ENCODE peak calls at places on chromosomes 6 and 20, in five cellular contexts. One of them, this sample, is unnamed.

GRCh38 chr20:50246367-50247195 is 56.0 kb downstream of the CEBPB start:
- DNase-seq in HCT116: no peak
- DNase-seq in GM12878: no peak
- DNase-seq in H1: no peak
- DNase-seq in WTC11: no peak
- DNase-seq in this sample: no peak

GRCh38 chr6:87822011-87822410 is 120.0 kb upstream of the AKIRIN2 start:
- DNase-seq in HCT116: no peak
- DNase-seq in GM12878: no peak
- DNase-seq in H1: no peak
- DNase-seq in WTC11: no peak
- DNase-seq in this sample: no peak

GRCh38 chr20:48378976-48379670 is 448.7 kb downstream of the PREX1 start:
- DNase-seq in HCT116: no peak
- DNase-seq in GM12878: no peak
- DNase-seq in H1: no peak
- DNase-seq in WTC11: no peak
- DNase-seq in this sample: no peak

GRCh38 chr6:26258199-26258977 is 106.6 kb upstream of the BTN3A2 start:
- DNase-seq in HCT116: no peak
- DNase-seq in GM12878: no peak
- DNase-seq in H1: no peak
- DNase-seq in WTC11: no peak
- DNase-seq in this sample: no peak

GRCh38 chr6:67736816-67737215 is 898.3 kb upstream of the ADGRB3 start:
- DNase-seq in HCT116: no peak
- DNase-seq in GM12878: no peak
- DNase-seq in H1: no peak
- DNase-seq in WTC11: no peak
- DNase-seq in this sample: no peak

GRCh38 chr20:44644384-44645131 is 6.9 kb downstream of the ADA start:
- DNase-seq in HCT116: no peak
- DNase-seq in GM12878: peak; percentile 70
- DNase-seq in H1: no peak
- DNase-seq in WTC11: no peak
- DNase-seq in this sample: no peak

GRCh38 chr6:44309092-44309491 is 4.1 kb downstream of the AARS2 start:
- DNase-seq in HCT116: no peak
- DNase-seq in GM12878: no peak
- DNase-seq in H1: no peak
- DNase-seq in WTC11: no peak
- DNase-seq in this sample: no peak

GRCh38 chr6:76817429-76817828 is 645.9 kb downstream of the HTR1B start:
- DNase-seq in HCT116: no peak
- DNase-seq in GM12878: no peak
- DNase-seq in H1: no peak
- DNase-seq in WTC11: no peak
- DNase-seq in this sample: no peak

GRCh38 chr6:87710090-87710489 is 8.1 kb upstream of the AKIRIN2 start:
- DNase-seq in HCT116: no peak
- DNase-seq in GM12878: no peak
- DNase-seq in H1: peak; percentile 33
- DNase-seq in WTC11: no peak
- DNase-seq in this sample: no peak

GRCh38 chr6:144955853-144956252 is 670.7 kb downstream of the UTRN start:
- DNase-seq in HCT116: no peak
- DNase-seq in GM12878: no peak
- DNase-seq in H1: no peak
- DNase-seq in WTC11: no peak
- DNase-seq in this sample: no peak

GRCh38 chr6:161188547-161189465 is 85.1 kb downstream of the AGPAT4 start:
- DNase-seq in HCT116: no peak
- DNase-seq in GM12878: no peak
- DNase-seq in H1: no peak
- DNase-seq in WTC11: no peak
- DNase-seq in this sample: no peak
- TF ChIP-seq SP1 in HCT116: no peak
- TF ChIP-seq SP1 in GM12878: no peak
- TF ChIP-seq SP1 in H1: no peak
- TF ChIP-seq SP1 in WTC11: no peak
- TF ChIP-seq SP1 in this sample: no peak

GRCh38 chr6:90934081-90934480 is 347.2 kb upstream of the MAP3K7 start:
- DNase-seq in HCT116: no peak
- DNase-seq in GM12878: no peak
- DNase-seq in H1: no peak
- DNase-seq in WTC11: no peak
- DNase-seq in this sample: no peak
- TF ChIP-seq SP1 in HCT116: no peak
- TF ChIP-seq SP1 in GM12878: no peak
- TF ChIP-seq SP1 in H1: no peak
- TF ChIP-seq SP1 in WTC11: no peak
- TF ChIP-seq SP1 in this sample: no peak

GRCh38 chr6:81890846-81891245 is 138.4 kb upstream of the TENT5A start:
- DNase-seq in HCT116: no peak
- DNase-seq in GM12878: no peak
- DNase-seq in H1: no peak
- DNase-seq in WTC11: no peak
- DNase-seq in this sample: no peak

GRCh38 chr6:81889644-81890043 is 137.2 kb upstream of the TENT5A start:
- DNase-seq in HCT116: no peak
- DNase-seq in GM12878: no peak
- DNase-seq in H1: no peak
- DNase-seq in WTC11: no peak
- DNase-seq in this sample: no peak

GRCh38 chr6:81892911-81893310 is 140.4 kb upstream of the TENT5A start:
- DNase-seq in HCT116: no peak
- DNase-seq in GM12878: no peak
- DNase-seq in H1: no peak
- DNase-seq in WTC11: no peak
- DNase-seq in this sample: no peak

GRCh38 chr6:81894286-81894685 is 141.8 kb upstream of the TENT5A start:
- DNase-seq in HCT116: no peak
- DNase-seq in GM12878: no peak
- DNase-seq in H1: no peak
- DNase-seq in WTC11: no peak
- DNase-seq in this sample: no peak

GRCh38 chr6:81891869-81892268 is 139.4 kb upstream of the TENT5A start:
- DNase-seq in HCT116: no peak
- DNase-seq in GM12878: no peak
- DNase-seq in H1: no peak
- DNase-seq in WTC11: no peak
- DNase-seq in this sample: no peak
- TF ChIP-seq SP1 in HCT116: no peak
- TF ChIP-seq SP1 in GM12878: no peak
- TF ChIP-seq SP1 in H1: no peak
- TF ChIP-seq SP1 in WTC11: no peak
- TF ChIP-seq SP1 in this sample: no peak

DNA sequence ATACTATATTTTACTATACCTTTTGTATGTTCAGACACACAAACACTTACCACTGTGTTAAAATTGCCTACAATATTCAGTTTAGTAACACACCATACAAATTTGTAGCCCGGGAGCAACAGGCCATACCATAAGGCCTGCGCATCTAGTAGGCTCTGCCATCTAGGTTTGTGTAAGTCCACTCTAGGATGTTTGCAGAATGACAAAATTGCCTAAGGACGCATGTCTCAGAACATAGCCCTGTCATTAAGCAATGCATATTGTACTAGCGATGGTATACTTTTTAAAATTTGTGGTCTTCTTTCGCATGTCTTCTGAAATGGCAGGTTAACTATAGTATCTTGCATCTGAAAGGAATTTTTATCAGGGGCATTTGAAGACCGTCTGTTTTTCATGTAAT is 26.6 kb upstream of the MAP7 start:
- DNase-seq in HCT116: no peak
- DNase-seq in GM12878: no peak
- DNase-seq in H1: no peak
- DNase-seq in WTC11: no peak
- DNase-seq in this sample: no peak
- TF ChIP-seq SP1 in HCT116: no peak
- TF ChIP-seq SP1 in GM12878: no peak
- TF ChIP-seq SP1 in H1: no peak
- TF ChIP-seq SP1 in WTC11: no peak
- TF ChIP-seq SP1 in this sample: no peak

DNA sequence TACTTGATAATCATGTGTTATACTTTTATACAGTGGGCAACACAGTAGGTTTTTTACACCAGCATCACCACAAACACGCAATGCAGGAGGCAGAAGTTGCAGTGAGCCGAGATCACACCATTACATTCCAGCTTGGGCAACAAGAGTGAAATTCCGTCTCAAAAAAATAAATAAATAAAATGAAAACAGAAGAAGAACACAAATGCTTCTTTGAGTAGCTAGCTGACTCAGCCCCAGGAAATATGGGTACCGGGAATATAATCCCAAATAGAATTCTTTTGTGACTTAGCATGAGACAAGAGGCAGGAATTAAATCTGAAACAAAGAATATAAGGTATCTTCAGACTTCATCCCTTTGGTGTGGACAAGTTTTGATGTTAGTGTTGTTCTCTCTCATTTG is 164.2 kb upstream of the ATXN1 start:
- DNase-seq in HCT116: no peak
- DNase-seq in GM12878: no peak
- DNase-seq in H1: no peak
- DNase-seq in WTC11: no peak
- DNase-seq in this sample: no peak
- TF ChIP-seq SP1 in HCT116: no peak
- TF ChIP-seq SP1 in GM12878: no peak
- TF ChIP-seq SP1 in H1: no peak
- TF ChIP-seq SP1 in WTC11: no peak
- TF ChIP-seq SP1 in this sample: no peak